ENCODE peak calls at places on chromosome 15, in seven cellular contexts. U is H9, I is mammary epithelial cell, Z is osteoblast, O is GM12878, M is PC-3, Q is HepG2. N is an unnamed sample.

GRCh38 chr15:93307513-93307912 is 218.5 kb upstream of the RGMA start:
- DNase-seq in M (no peak), U (no peak), I (no peak), Q (no peak), Z (no peak), O (no peak), N (no peak)

GRCh38 chr15:82537351-82537908 is 2.8 kb downstream of the RPS17 start:
- DNase-seq in Q (no peak), M (no peak), I (no peak), Z (no peak), U (no peak), O (no peak), N (no peak)

GRCh38 chr15:48395532-48396011 is 64.3 kb downstream of the DUT start:
- DNase-seq in Q (no peak), U (no peak), I (peak; percentile 85), Z (peak; percentile 82), M (peak; percentile 10), O (no peak), N (peak; percentile 94)

GRCh38 chr15:45648521-45649200 is 13.8 kb downstream of the SQOR start:
- DNase-seq in O (no peak), Z (peak; percentile 86), U (no peak), Q (peak; percentile 76), M (peak; percentile 88), I (peak; percentile 89), N (peak; percentile 61)

GRCh38 chr15:45616901-45617323 is 17.9 kb upstream of the SQOR start:
- DNase-seq in M (peak; percentile 49), I (peak; percentile 28), Z (no peak), Q (no peak), O (no peak), U (peak; percentile 31), N (no peak)

GRCh38 chr15:56582785-56583184 is 117.8 kb upstream of the MNS1 start:
- DNase-seq in Z (no peak), U (no peak), Q (no peak), O (no peak), I (peak; percentile 17), M (no peak), N (peak; percentile 15)

GRCh38 chr15:59276225-59277178 is 69.9 kb downstream of the LDHAL6B start:
- DNase-seq in M (peak; percentile 94), Z (no peak), Q (peak; percentile 96), O (no peak), U (no peak), I (peak; percentile 92), N (no peak)

GRCh38 chr15:58043192-58043903 is 22.2 kb downstream of the ALDH1A2 start:
- DNase-seq in M (peak; percentile 42), Z (no peak), I (peak; percentile 11), U (no peak), O (no peak), Q (peak; percentile 27), N (no peak)

GRCh38 chr15:33644319-33644718 is 324.0 kb upstream of the CHRM5 start:
- DNase-seq in Z (no peak), U (no peak), Q (no peak), O (no peak), I (no peak), M (no peak), N (no peak)

GRCh38 chr15:36080759-36081158 is 498.7 kb upstream of the CDIN1 start:
- DNase-seq in I (no peak), M (no peak), U (no peak), Q (no peak), Z (no peak), O (no peak), N (peak; percentile 3)

GRCh38 chr15:43325039-43325438 is 5.3 kb downstream of the LCMT2 start:
- DNase-seq in Z (no peak), Q (no peak), M (no peak), U (no peak), O (no peak), I (no peak), N (no peak)

GRCh38 chr15:69789648-69790393 is 307.9 kb downstream of the TLE3 start:
- DNase-seq in U (no peak), Q (no peak), M (no peak), I (no peak), Z (peak; percentile 47), O (no peak), N (no peak)

GRCh38 chr15:80003171-80003570 is 32.2 kb upstream of the BCL2A1 start:
- DNase-seq in U (peak; percentile 72), I (peak; percentile 14), Z (no peak), M (no peak), O (no peak), Q (no peak), N (no peak)

GRCh38 chr15:94242257-94242656 is 10.9 kb downstream of the MCTP2 start:
- DNase-seq in M (no peak), Q (no peak), Z (no peak), I (no peak), O (no peak), U (no peak), N (no peak)

GRCh38 chr15:99731336-99732267 is 1.6 kb downstream of the LYSMD4 start:
- DNase-seq in I (peak; percentile 27), Z (no peak), Q (no peak), U (peak; percentile 60), M (no peak), O (no peak), N (no peak)

GRCh38 chr15:101239724-101240136 is 12.1 kb downstream of the CHSY1 start:
- DNase-seq in O (peak; percentile 33), M (no peak), I (no peak), U (no peak), Z (no peak), Q (no peak), N (no peak)

GRCh38 chr15:64809649-64810498 is 15.6 kb downstream of the PIF1 start:
- DNase-seq in M (peak; percentile 73), I (peak; percentile 41), Q (peak; percentile 61), U (peak; percentile 91), O (no peak), Z (peak; percentile 98), N (peak; percentile 27)

GRCh38 chr15:101483476-101483875 is 6.0 kb downstream of the PCSK6 start:
- DNase-seq in Q (no peak), I (no peak), U (no peak), Z (no peak), M (peak; percentile 19), O (no peak), N (no peak)

GRCh38 chr15:65869954-65870871 is 922 bp downstream of the RAB11A start:
- DNase-seq in Z (peak; percentile 43), U (peak; percentile 42), Q (peak; percentile 50), M (peak; percentile 68), O (no peak), I (peak; percentile 65), N (peak; percentile 18)

DNA sequence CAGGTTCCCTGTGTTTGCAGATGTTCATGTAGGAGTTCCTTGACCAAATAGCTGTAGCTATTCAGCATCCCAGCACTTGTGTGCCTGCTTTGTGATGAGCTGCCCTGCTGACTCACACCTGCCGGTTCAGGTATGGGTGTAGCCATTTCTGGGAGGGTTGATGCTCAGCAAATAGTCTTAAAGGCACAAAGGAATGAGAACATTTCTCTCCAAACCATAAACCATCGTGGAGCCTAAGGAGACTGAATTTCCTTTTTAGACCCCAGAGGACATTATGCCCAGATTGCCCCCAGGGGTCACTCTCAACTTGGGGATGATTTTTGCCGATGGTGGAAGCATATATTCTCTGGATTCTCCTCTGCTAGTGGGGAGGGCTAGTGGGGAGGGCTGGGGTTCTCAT is 80.6 kb downstream of the ADAMTSL3 start:
- DNase-seq in Q (no peak), Z (no peak), M (peak; percentile 89), U (peak; percentile 35), I (peak; percentile 85), O (no peak), N (no peak)
- TF ChIP-seq CTCF in Q (no peak), Z (peak; percentile 23), M (peak; percentile 40), U (peak; percentile 55), I (peak; percentile 1), O (peak; percentile 49), N (no peak)

DNA sequence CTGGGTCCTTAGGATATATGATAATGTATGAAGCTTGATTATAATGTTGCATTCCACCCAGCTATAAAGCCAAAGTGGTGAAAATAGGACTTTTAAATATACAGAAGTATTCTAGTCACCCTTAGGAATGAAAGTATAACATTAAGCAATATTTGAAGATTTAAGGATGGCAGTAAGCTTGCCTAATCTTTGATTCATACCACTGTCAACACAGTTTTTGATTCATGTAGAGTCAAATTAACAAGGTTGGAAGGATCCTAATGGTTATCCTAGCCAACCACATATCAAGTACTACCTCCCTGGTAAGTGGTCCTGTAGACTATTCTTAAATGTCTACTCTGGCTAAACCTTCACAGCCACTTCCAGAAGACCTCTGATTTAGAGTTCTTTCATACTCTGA is 18.6 kb downstream of the ARIH1 start:
- DNase-seq in U (no peak), I (peak; percentile 4), M (no peak), Q (no peak), O (no peak), Z (no peak), N (no peak)
- H3K4me2 ChIP-seq in U (no peak overlapping the region), I (no peak overlapping the region), M (peak overlapping the region; percentile 11), Q (no peak overlapping the region), O (no peak overlapping the region), Z (peak overlapping the region; percentile 62), N (no peak overlapping the region)

DNA sequence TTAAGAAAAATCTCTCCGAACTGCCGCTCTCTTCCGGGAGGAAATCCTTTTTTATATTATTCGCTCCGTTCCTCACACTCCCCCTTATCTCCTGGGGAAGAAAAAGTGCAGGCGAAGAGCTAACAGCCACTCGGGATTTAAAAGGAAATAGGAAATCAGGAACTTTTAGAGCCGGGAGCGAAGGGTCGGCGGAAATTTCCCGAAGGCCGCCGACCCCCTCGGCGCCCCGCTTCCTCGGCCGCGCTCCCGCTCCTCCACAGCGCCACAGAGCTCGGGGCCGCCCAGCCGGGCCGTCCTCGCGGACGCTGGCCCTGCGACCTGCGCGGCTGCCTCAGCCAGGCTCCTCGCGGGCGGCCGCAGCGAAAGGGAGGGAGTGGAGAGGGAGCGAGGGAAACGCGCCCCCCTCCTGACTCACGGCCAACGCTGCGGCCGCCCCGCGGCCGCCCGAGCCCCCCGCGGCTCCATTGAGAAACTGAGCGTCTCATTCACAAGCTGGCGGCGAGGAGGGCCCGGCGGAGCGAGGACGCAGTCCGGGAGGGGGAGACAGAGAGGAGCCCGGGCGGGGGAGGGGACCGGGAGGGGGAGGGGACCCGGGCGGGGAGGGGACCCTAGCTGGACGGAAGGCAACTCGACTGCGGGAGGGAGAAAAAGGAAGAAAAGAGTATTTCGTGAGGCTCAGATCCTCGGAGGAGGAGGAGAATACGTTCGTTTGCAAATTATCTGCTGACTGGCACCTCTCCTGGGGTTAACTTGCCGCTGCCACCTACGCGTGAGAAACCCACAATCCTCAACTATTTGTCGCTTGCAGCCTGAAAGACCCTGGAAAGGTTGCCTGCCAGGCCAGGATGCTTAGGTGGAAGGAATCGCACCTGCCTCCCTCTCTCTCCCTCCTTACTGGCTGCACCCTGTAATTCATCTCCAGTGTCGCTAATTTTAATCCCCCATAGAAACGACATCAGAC is at the start of gene PTPN9:
- DNase-seq in Q (peak; percentile 66), U (peak; percentile 93), O (no peak), I (peak; percentile 39), Z (peak; percentile 96), M (peak; percentile 65), N (peak; percentile 68)
- TF ChIP-seq CTCF in Q (peak; percentile 57), U (peak; percentile 65), O (peak; percentile 23), I (no peak), Z (peak; percentile 20), M (peak; percentile 42), N (no peak)

DNA sequence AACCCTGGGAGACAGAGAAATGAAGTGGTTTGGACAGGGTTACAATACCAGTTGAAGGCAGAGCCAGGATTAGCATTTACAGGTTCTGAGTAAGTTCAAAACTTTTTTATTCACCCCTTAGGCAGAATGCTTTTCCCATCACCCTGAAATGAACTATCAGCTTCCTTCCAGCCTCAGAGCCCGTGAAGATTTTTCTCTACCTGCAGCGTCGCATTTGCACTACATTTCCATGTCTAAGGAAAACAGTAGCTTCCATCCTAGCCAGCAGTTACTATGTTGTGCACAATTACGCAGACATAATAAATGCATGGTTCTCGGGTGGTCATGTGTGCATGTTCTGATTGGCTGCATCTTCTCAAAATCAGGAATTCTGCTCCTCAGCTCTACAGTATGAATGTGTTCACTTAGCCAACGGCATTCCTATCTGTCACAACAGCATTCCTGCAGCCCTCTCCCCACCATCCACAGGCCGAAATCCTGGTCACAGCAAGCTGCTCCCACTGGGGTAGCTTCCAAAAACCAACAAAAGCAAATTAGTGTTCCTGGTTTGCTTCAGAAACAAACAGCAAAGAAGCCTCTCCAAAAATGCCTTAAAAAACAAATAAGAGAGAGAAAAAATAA is 510.8 kb upstream of the SEMA6D start:
- DNase-seq in I (no peak), Z (no peak), M (no peak), O (no peak), U (no peak), Q (no peak), N (no peak)
- H3K4me2 ChIP-seq in I (no peak overlapping the region), Z (no peak overlapping the region), M (no peak overlapping the region), O (no peak overlapping the region), U (peak overlapping the region; percentile 28), Q (no peak overlapping the region), N (no peak overlapping the region)